ENCODE peak calls at places on chromosomes 16 and 17, in four cellular contexts. R is heart left ventricle; M is CD8-positive, alpha-beta T cell; L is H1. H is an unnamed sample. For H3K9me3, the result is how much of the 10 kb centered on the place peaks cover.

GRCh38 chr16:89562027-89562599 is 1.6 kb downstream of the RPL13 start:
- DNase-seq in L (no peak), M (no peak), R (no peak), H (no peak)

GRCh38 chr16:4404247-4404966 is 12.0 kb downstream of the CORO7 start:
- DNase-seq in L (peak), R (no peak), M (peak), H (peak)

GRCh38 chr17:49067163-49067562 is 65.4 kb upstream of the B4GALNT2 start:
- DNase-seq in M (no peak), R (no peak), L (peak), H (no peak)

GRCh38 chr16:57093845-57094564 is 1.6 kb downstream of the CPNE2 start:
- DNase-seq in M (no peak), R (peak), L (no peak), H (no peak)

GRCh38 chr16:89175280-89176146 is 4.0 kb downstream of the CDH15 start:
- DNase-seq in R (no peak), M (no peak), L (peak), H (no peak)

GRCh38 chr16:27273670-27274522 is 5.3 kb upstream of the NSMCE1 start:
- DNase-seq in R (no peak), M (peak), L (peak), H (no peak)

GRCh38 chr16:27795992-27796614 is 246.2 kb downstream of the KATNIP start:
- DNase-seq in L (peak), R (peak), M (peak), H (no peak)

GRCh38 chr16:86952769-86953168 is 364.4 kb downstream of the C16orf95 start:
- DNase-seq in L (no peak), M (no peak), R (no peak), H (peak)

GRCh38 chr16:23026777-23027362 is 122.4 kb downstream of the USP31 start:
- DNase-seq in L (peak), M (no peak), R (no peak), H (no peak)

GRCh38 chr16:68658258-68658973 is 13.3 kb downstream of the CDH3 start:
- DNase-seq in L (no peak), M (no peak), R (no peak), H (no peak)

GRCh38 chr17:4497101-4497824 is 1.4 kb upstream of the SPNS2 start:
- DNase-seq in R (no peak), L (no peak), M (no peak), H (peak)

GRCh38 chr17:77258638-77259037 is 117.9 kb downstream of the SEC14L1 start:
- DNase-seq in L (no peak), R (no peak), M (no peak), H (no peak)

GRCh38 chr17:41457656-41458055 is 9.5 kb downstream of the KRT32 start:
- DNase-seq in M (no peak), R (no peak), L (no peak), H (no peak)

GRCh38 chr16:58563235-58563634 is 47.9 kb downstream of the SETD6 start:
- DNase-seq in L (no peak), M (no peak), R (no peak), H (no peak)

GRCh38 chr16:4272114-4272954 is 489 bp downstream of the TFAP4 start:
- DNase-seq in M (no peak), R (peak), L (peak), H (no peak)

GRCh38 chr17:62823111-62823895 is 15.2 kb upstream of the MARCHF10 start:
- DNase-seq in L (no peak), R (no peak), M (no peak), H (no peak)

GRCh38 chr17:17235212-17236174 is 1.5 kb downstream of the FLCN start:
- DNase-seq in L (no peak), R (no peak), M (no peak), H (no peak)

GRCh38 chr17:72110953-72111339 is 9.9 kb upstream of the SOX9 start:
- DNase-seq in L (no peak), M (no peak), R (no peak), H (no peak)

GRCh38 chr17:28901866-28902818 is 737 bp downstream of the DHRS13 start:
- DNase-seq in R (peak), L (no peak), M (peak), H (peak)

GRCh38 chr17:17376362-17376761 is 73.2 kb downstream of the NT5M start:
- DNase-seq in L (no peak), M (no peak), R (no peak), H (no peak)

GRCh38 chr16:30144017-30144416 is 21.0 kb upstream of the MAPK3 start:
- DNase-seq in M (no peak), L (no peak), R (no peak), H (no peak)

GRCh38 chr16:19284207-19284606 is 1.3 kb upstream of the CLEC19A start:
- DNase-seq in L (no peak), R (no peak), M (no peak), H (no peak)

GRCh38 chr17:31525801-31526549 is 134.5 kb downstream of the RAB11FIP4 start:
- DNase-seq in R (no peak), L (no peak), M (no peak), H (peak)

GRCh38 chr17:79305831-79306687 is 231.4 kb downstream of the ENGASE start:
- DNase-seq in L (no peak), M (no peak), R (peak), H (peak)

GRCh38 chr17:42667088-42667951 is 8.2 kb downstream of the TUBG2 start:
- DNase-seq in L (no peak), M (no peak), R (no peak), H (no peak)

GRCh38 chr16:59249049-59249448 is 514.9 kb upstream of the GOT2 start:
- DNase-seq in M (no peak), L (peak), R (no peak), H (no peak)

GRCh38 chr17:77933777-77934398 is 24.6 kb upstream of the TNRC6C start:
- DNase-seq in M (no peak), R (no peak), L (no peak), H (no peak)

GRCh38 chr17:266701-267656 is 85.5 kb upstream of the DOC2B start:
- DNase-seq in M (no peak), L (peak), R (peak), H (peak)

GRCh38 chr16:4411684-4412083 is 4.7 kb downstream of the CORO7 start:
- DNase-seq in M (no peak), L (no peak), R (peak), H (no peak)

GRCh38 chr17:82866521-82867214 is 26.8 kb upstream of the ZNF750 start:
- DNase-seq in M (no peak), L (no peak), R (peak), H (no peak)

GRCh38 chr17:17794382-17794781 is 42.4 kb downstream of the SREBF1 start:
- DNase-seq in L (no peak), R (no peak), M (no peak), H (no peak)

GRCh38 chr17:61406871-61407210 is 7.2 kb downstream of the TBX2 start:
- DNase-seq in M (no peak), L (no peak), R (peak), H (no peak)

GRCh38 chr16:86948046-86948445 is 369.1 kb downstream of the C16orf95 start:
- DNase-seq in M (no peak), R (no peak), L (no peak), H (peak)

GRCh38 chr16:86495756-86496261 is 14.5 kb upstream of the FOXF1 start:
- DNase-seq in L (peak), M (no peak), R (no peak), H (no peak)

GRCh38 chr17:33709881-33710280 is 416.8 kb upstream of the ASIC2 start:
- DNase-seq in R (no peak), L (no peak), M (no peak), H (no peak)

GRCh38 chr17:62110923-62111484 is 45.9 kb upstream of the MED13 start:
- DNase-seq in M (no peak), L (no peak), R (no peak), H (no peak)

GRCh38 chr17:27778193-27778592 is 22.1 kb downstream of the NOS2 start:
- DNase-seq in L (no peak), M (no peak), R (no peak), H (no peak)

GRCh38 chr16:20851601-20852000 is 45.3 kb downstream of the REXO5 start:
- DNase-seq in L (no peak), R (peak), M (no peak), H (peak)

GRCh38 chr16:10618710-10619209 is 38.4 kb upstream of the EMP2 start:
- DNase-seq in R (no peak), L (peak), M (no peak), H (no peak)

GRCh38 chr17:57284984-57285646 is 28.8 kb downstream of the MSI2 start:
- DNase-seq in L (no peak), R (no peak), M (peak), H (no peak)
- H3K4me3 ChIP-seq in L (peak), R (no peak), M (no peak), H (no peak)

DNA sequence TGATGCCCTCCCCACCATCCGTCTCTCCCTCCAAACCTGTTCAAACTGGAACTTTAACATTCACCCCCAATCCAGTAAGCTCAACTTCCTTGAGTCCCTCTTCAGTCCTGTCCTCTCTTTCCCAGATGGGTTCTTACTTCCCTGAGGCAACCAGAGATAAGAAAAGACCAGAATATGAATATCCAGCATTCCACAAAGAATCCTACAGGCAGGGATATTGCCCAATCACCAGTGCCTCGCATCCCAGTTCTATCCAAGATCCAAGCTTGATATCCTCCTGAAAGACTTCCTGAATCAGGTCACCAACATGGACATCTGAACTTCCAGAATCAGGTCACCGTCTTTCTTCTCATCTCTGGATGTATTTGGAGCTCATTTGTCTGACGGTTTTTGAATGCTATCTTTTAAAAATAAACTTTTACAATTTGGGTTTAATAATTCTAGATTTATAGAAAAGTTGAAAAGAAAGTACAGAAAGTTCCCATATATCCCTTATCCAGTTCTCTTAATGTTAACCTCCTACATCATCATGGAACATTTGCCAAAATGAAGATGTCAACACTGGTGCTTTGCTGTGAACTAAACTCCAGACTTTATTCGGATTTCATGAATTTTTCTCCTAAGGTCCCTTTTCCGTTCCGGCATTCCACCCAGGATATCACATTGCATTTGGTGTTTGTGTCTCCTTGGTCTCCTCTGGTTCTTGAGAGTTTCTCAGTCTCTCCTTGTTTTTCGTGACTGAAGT is 13.7 kb upstream of the COL1A1 start:
- DNase-seq in R (no peak), M (no peak), L (no peak), H (no peak)
- H3K9me3 ChIP-seq in R (under half), M (under half), L (under half), H (under half)

DNA sequence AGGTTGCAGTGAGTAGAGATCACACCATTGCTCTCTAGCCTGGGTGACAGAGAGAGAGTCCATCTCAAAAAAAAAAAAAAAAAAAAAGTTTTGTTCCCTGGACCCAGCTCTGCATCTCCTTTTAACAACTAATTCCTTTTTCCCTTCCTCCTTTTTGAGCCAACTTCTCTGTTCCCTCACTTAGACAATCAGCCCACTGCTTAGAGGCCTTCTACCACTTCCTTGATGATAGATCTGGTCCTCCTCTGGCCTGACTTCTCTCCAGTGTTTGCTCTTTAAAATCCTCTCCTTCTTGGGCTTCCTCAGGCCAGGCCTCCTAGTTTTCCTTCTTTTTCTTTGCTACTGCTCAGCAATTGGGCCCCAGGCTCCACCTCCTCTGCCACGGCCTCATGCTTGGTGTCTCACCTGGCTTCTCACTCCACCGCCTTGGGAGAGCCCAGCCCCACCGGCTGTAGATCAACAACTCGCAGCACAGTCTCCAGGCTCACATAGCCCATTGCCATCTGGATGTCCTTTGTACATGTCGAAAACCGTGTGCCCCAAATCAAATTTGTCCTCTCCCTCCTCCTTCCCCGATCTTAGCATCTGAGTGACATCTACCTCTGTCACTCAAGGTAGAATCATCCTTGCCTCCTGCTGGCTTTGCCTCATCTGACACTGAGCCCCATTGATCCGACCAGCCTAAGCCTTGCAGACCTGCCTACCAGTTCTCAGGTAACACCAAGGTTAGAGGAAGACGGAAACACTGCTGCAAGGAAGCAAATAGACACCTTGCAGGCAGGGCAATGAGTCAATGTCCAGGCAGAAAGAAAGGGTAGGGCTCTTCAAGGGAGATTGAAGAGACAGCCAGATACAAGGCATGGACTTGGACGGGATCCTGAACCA is 17.4 kb downstream of the ARHGAP27 start:
- DNase-seq in M (no peak), R (no peak), L (no peak), H (no peak)
- H3K4me3 ChIP-seq in M (no peak), R (no peak), L (no peak), H (no peak)

GRCh38 chr16:60945225-60945624 is 1091.0 kb downstream of the CDH8 start:
- DNase-seq in L (peak), R (peak), M (no peak), H (no peak)
- H3K9me3 ChIP-seq in L (under half), R (under half), M (under half), H (under half)

GRCh38 chr16:48059936-48060335 is 95.9 kb downstream of the ABCC12 start:
- DNase-seq in M (no peak), R (no peak), L (no peak), H (no peak)

GRCh38 chr16:48062681-48063080 is 93.1 kb downstream of the ABCC12 start:
- DNase-seq in R (no peak), M (no peak), L (no peak), H (no peak)

GRCh38 chr16:48067388-48067787 is 88.4 kb downstream of the ABCC12 start:
- DNase-seq in R (no peak), M (no peak), L (no peak), H (no peak)

GRCh38 chr16:48064971-48065370 is 90.8 kb downstream of the ABCC12 start:
- DNase-seq in L (no peak), M (no peak), R (no peak), H (no peak)
- H3K4me3 ChIP-seq in L (no peak), M (no peak), R (no peak), H (no peak)

DNA sequence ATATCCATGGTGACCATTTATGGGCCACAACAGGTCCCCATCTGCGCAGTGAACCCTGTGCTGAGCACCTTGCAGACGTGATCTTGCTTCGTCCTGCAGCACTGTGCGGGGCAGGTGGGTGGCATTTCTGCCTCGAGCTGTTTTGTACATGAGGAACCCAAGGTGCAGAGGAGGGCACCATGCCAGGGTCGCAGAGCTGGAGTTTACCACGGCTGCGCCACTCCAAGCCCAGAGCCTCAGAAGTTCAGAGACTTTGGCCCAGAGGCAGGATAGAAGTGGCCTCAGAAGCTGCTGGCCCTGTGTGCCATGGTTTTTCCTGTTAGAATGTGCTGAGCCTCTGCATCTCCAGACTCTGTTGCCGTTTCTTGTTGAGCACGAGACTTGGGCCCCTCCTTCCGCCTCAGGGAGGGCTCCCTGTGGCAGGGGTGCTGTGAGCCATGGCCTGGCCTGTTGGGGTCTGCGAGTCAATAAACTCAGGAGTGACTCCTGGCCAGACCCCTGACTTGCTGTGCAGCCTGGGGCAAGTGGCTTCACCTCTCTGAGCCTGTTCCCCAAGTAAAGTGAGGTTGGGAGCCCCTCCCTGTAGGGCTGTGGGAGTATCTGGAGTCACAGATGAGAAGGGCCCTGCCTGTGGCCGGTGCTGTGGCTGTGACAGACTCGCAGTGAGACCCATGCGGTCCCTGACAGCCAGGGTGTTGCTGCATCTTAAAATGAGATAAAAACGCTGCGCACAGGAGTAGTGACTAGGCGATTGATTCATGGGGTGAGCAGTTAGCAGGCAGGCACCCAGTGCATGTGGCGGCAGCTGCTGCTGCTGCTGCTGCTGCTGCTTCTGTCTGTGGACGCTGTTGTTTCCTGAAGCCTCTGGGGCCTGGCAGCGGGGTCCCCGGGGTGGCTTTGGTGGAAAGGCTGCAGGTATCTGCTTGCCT is 11.8 kb downstream of the MAP2K3 start:
- DNase-seq in M (no peak), R (peak), L (no peak), H (no peak)
- H3K9me3 ChIP-seq in M (under half), R (under half), L (under half), H (under half)